ENCODE peak calls at places on chromosomes 16 and 17, in nine cellular contexts. F, M, R, T, A, C, V, Y and L are unnamed samples.

GRCh38 chr17:81573794-81574642 is 21.9 kb upstream of the FAAP100 start:
- DNase-seq in F (no peak), M (no peak), R (no peak), T (no peak), A (no peak), C (no peak), V (no peak), Y (no peak), L (no peak)

GRCh38 chr16:13351651-13352217 is 450.3 kb downstream of the SHISA9 start:
- DNase-seq in F (no peak), M (no peak), R (no peak), T (no peak), A (no peak), C (no peak), V (no peak), Y (no peak), L (no peak)

GRCh38 chr16:47705268-47705667 is 244.1 kb downstream of the PHKB start:
- DNase-seq in F (no peak), M (no peak), R (no peak), T (no peak), A (no peak), C (no peak), V (no peak), Y (no peak), L (no peak)

GRCh38 chr17:16282522-16282921 is 65.5 kb downstream of the PIGL start:
- DNase-seq in F (no peak), M (no peak), R (peak; percentile 92), T (no peak), A (no peak), C (no peak), V (no peak), Y (no peak), L (no peak)

GRCh38 chr17:71413935-71414334 is 706.9 kb upstream of the SOX9 start:
- DNase-seq in F (no peak), M (no peak), R (no peak), T (no peak), A (no peak), C (no peak), V (no peak), Y (no peak), L (no peak)

GRCh38 chr17:41446806-41447205 is 6.0 kb upstream of the KRT38 start:
- DNase-seq in F (no peak), M (no peak), R (peak; percentile 76), T (no peak), A (no peak), C (no peak), V (no peak), Y (no peak), L (no peak)

GRCh38 chr16:48612621-48613020 is 2.6 kb upstream of the N4BP1 start:
- DNase-seq in F (no peak), M (no peak), R (no peak), T (no peak), A (peak; percentile 33), C (peak; percentile 34), V (no peak), Y (no peak), L (no peak)

GRCh38 chr17:47694818-47695663 is 1.1 kb downstream of the TBKBP1 start:
- DNase-seq in F (peak; percentile 60), M (peak; percentile 56), R (peak; percentile 88), T (peak; percentile 50), A (no peak), C (no peak), V (peak; percentile 45), Y (peak; percentile 84), L (peak; percentile 69)

GRCh38 chr16:78224342-78224741 is 124.9 kb downstream of the WWOX start:
- DNase-seq in F (no peak), M (no peak), R (no peak), T (no peak), A (no peak), C (no peak), V (no peak), Y (no peak), L (no peak)

GRCh38 chr16:2057438-2057837 is 9.7 kb downstream of the TSC2 start:
- DNase-seq in F (no peak), M (no peak), R (no peak), T (no peak), A (no peak), C (no peak), V (no peak), Y (no peak), L (no peak)

DNA sequence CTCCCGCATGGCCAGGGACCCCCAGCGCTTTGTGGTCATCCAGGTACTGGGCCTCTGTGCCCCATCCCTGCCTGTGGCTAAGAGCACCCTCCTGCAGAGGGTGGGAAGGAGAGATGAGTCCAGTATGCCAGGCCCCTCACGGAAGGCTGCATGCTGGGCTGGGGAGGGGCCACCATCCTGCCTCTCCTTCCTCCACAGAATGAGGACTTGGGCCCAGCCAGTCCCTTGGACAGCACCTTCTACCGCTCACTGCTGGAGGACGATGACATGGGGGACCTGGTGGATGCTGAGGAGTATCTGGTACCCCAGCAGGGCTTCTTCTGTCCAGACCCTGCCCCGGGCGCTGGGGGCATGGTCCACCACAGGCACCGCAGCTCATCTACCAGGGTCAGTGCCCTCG is 3.7 kb downstream of the MIEN1 start:
- DNase-seq in F (no peak), M (no peak), R (no peak), T (no peak), A (no peak), C (no peak), V (no peak), Y (no peak), L (no peak)
- H3K4me3 ChIP-seq in F (no peak overlapping the region), M (no peak overlapping the region), R (no peak overlapping the region), T (no peak overlapping the region), A (no peak overlapping the region), C (no peak overlapping the region), V (no peak overlapping the region), Y (no peak overlapping the region), L (no peak overlapping the region)

GRCh38 chr17:40103742-40104095 is 3.3 kb upstream of the NR1D1 start:
- DNase-seq in F (no peak), M (no peak), R (no peak), T (no peak), A (peak; percentile 83), C (no peak), V (no peak), Y (no peak), L (no peak)
- H3K4me1 ChIP-seq in F (peaks cover 76% of the 10 kb centered on the region), M (peaks cover 65% of the 10 kb centered on the region), R (peaks cover 34% of the 10 kb centered on the region), T (peaks cover 20% of the 10 kb centered on the region), A (peaks cover 46% of the 10 kb centered on the region), C (peaks cover 88% of the 10 kb centered on the region), V (peaks cover 33% of the 10 kb centered on the region), Y (peaks cover 80% of the 10 kb centered on the region), L (peaks cover 8% of the 10 kb centered on the region)

GRCh38 chr17:37527249-37527851 is 37.7 kb downstream of the DUSP14 start:
- DNase-seq in F (no peak), M (peak; percentile 41), R (peak; percentile 80), T (no peak), A (peak; percentile 63), C (no peak), V (peak; percentile 68), Y (no peak), L (no peak)

GRCh38 chr17:37532751-37533150 is 43.1 kb downstream of the DUSP14 start:
- DNase-seq in F (no peak), M (no peak), R (peak; percentile 13), T (no peak), A (no peak), C (no peak), V (no peak), Y (no peak), L (no peak)

GRCh38 chr17:37535906-37536305 is 46.2 kb downstream of the DUSP14 start:
- DNase-seq in F (no peak), M (no peak), R (no peak), T (no peak), A (no peak), C (no peak), V (no peak), Y (no peak), L (no peak)

GRCh38 chr17:37530420-37530819 is 40.7 kb downstream of the DUSP14 start:
- DNase-seq in F (no peak), M (no peak), R (peak; percentile 45), T (no peak), A (no peak), C (no peak), V (no peak), Y (no peak), L (no peak)
- H3K4me3 ChIP-seq in F (no peak overlapping the region), M (no peak overlapping the region), R (no peak overlapping the region), T (no peak overlapping the region), A (no peak overlapping the region), C (no peak overlapping the region), V (no peak overlapping the region), Y (no peak overlapping the region), L (no peak overlapping the region)

GRCh38 chr17:38710603-38710962 is 5.5 kb downstream of the MLLT6 start:
- DNase-seq in F (no peak), M (no peak), R (no peak), T (no peak), A (no peak), C (no peak), V (no peak), Y (no peak), L (no peak)

GRCh38 chr17:38711792-38712571 is 6.9 kb downstream of the MLLT6 start:
- DNase-seq in F (no peak), M (peak; percentile 44), R (no peak), T (no peak), A (no peak), C (no peak), V (no peak), Y (no peak), L (no peak)

GRCh38 chr17:38710985-38711384 is 5.9 kb downstream of the MLLT6 start:
- DNase-seq in F (no peak), M (no peak), R (no peak), T (no peak), A (no peak), C (no peak), V (no peak), Y (no peak), L (no peak)

GRCh38 chr17:38709104-38709820 is 4.2 kb downstream of the MLLT6 start:
- DNase-seq in F (no peak), M (no peak), R (no peak), T (no peak), A (no peak), C (no peak), V (no peak), Y (no peak), L (no peak)

GRCh38 chr17:38709864-38710602 is 5.0 kb downstream of the MLLT6 start:
- DNase-seq in F (no peak), M (no peak), R (no peak), T (no peak), A (no peak), C (no peak), V (no peak), Y (no peak), L (no peak)
- H3K4me1 ChIP-seq in F (peaks cover 9% of the 10 kb centered on the region), M (peaks cover 36% of the 10 kb centered on the region), R (no peaks in the 10 kb centered on the region), T (no peaks in the 10 kb centered on the region), A (peaks cover 6% of the 10 kb centered on the region), C (peaks cover 11% of the 10 kb centered on the region), V (peaks cover 9% of the 10 kb centered on the region), Y (peaks cover 32% of the 10 kb centered on the region), L (no peaks in the 10 kb centered on the region)

DNA sequence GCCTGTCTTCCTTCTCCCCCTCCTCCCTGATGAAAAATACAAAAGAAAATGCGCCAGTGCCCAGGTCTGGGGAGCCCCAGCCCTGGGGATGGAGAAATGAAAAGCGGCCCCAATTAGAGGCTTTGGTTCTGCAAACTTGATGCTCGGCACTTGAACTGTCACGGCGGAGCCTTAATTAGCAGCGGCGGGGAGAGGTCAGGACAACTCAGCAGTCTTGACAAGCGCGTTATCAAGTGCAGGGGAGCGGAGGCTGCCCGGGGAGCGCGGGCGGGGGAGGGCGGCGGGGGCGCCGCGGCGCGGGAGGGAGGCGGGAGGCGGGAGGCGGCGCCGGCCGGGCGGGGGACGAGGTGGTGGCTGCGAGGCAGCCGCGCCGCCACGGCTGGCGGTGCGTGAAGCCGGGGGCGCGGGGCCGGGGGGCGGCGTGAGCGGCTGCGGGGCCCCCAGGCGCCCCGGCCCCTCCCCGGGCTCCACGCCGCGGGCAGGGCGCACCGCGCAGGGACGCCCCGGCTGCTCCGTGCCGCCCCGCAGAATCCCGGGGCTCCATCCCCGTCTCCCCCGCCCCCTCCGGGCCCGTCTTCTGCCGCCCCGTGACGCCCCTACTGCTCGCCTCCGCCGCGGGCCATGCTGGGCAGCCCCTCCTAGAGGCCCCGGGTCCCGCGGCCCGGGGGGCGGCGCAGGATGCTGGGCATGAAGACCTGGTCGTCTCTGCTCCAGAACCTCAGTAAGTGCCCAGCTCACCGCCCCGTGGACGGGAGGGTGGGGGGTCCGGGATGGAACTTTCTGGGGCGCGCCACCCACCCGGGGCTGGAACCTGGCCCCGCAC is 150.5 kb upstream of the GSE1 start:
- DNase-seq in F (no peak), M (peak; percentile 49), R (peak; percentile 52), T (no peak), A (no peak), C (no peak), V (peak; percentile 54), Y (no peak), L (no peak)
- H3K4me3 ChIP-seq in F (no peak overlapping the region), M (no peak overlapping the region), R (peak overlapping the region; percentile 53), T (peak overlapping the region; percentile 35), A (no peak overlapping the region), C (peak overlapping the region; percentile 44), V (peak overlapping the region; percentile 42), Y (peak overlapping the region; percentile 34), L (no peak overlapping the region)